ENCODE peak calls at places on chromosomes 2 and 18, in six cellular contexts. One of them, this sample, is unnamed.

GRCh38 chr2:150182564-150183249 is 304.8 kb downstream of the RND3 start:
- DNase-seq in AG10803: no peak
- DNase-seq in endothelial cell: no peak
- DNase-seq in OCI-LY7: no peak
- DNase-seq in nephron progenitor cell: no peak
- DNase-seq in HCT116: no peak
- DNase-seq in this sample: no peak

GRCh38 chr2:75007819-75008218 is 49.4 kb downstream of the POLE4 start:
- DNase-seq in AG10803: no peak
- DNase-seq in OCI-LY7: no peak
- DNase-seq in HCT116: no peak
- DNase-seq in endothelial cell: no peak
- DNase-seq in nephron progenitor cell: no peak
- DNase-seq in this sample: peak

GRCh38 chr2:35787302-35788031 is 568.1 kb upstream of the CRIM1 start:
- DNase-seq in nephron progenitor cell: no peak
- DNase-seq in AG10803: no peak
- DNase-seq in endothelial cell: no peak
- DNase-seq in HCT116: no peak
- DNase-seq in OCI-LY7: peak
- DNase-seq in this sample: no peak

GRCh38 chr2:200765139-200765951 is 46.4 kb upstream of the BZW1 start:
- DNase-seq in endothelial cell: no peak
- DNase-seq in HCT116: peak
- DNase-seq in AG10803: peak
- DNase-seq in OCI-LY7: no peak
- DNase-seq in nephron progenitor cell: no peak
- DNase-seq in this sample: peak

GRCh38 chr2:206657087-206657486 is 14.8 kb downstream of the FAM237A start:
- DNase-seq in HCT116: no peak
- DNase-seq in OCI-LY7: no peak
- DNase-seq in AG10803: no peak
- DNase-seq in nephron progenitor cell: no peak
- DNase-seq in endothelial cell: no peak
- DNase-seq in this sample: no peak

GRCh38 chr2:239326831-239327535 is 73.8 kb downstream of the HDAC4 start:
- DNase-seq in HCT116: no peak
- DNase-seq in AG10803: no peak
- DNase-seq in nephron progenitor cell: no peak
- DNase-seq in endothelial cell: no peak
- DNase-seq in OCI-LY7: no peak
- DNase-seq in this sample: no peak

GRCh38 chr2:136137982-136138381 is 20.0 kb upstream of the CXCR4 start:
- DNase-seq in nephron progenitor cell: no peak
- DNase-seq in HCT116: no peak
- DNase-seq in AG10803: no peak
- DNase-seq in OCI-LY7: no peak
- DNase-seq in endothelial cell: no peak
- DNase-seq in this sample: no peak

GRCh38 chr2:183219853-183220252 is 95.6 kb downstream of the NUP35 start:
- DNase-seq in nephron progenitor cell: no peak
- DNase-seq in HCT116: no peak
- DNase-seq in OCI-LY7: no peak
- DNase-seq in AG10803: no peak
- DNase-seq in endothelial cell: no peak
- DNase-seq in this sample: no peak

GRCh38 chr2:191311627-191312026 is 66.4 kb downstream of the MYO1B start:
- DNase-seq in AG10803: peak
- DNase-seq in HCT116: peak
- DNase-seq in OCI-LY7: no peak
- DNase-seq in endothelial cell: no peak
- DNase-seq in nephron progenitor cell: no peak
- DNase-seq in this sample: no peak

GRCh38 chr2:149984311-149984710 is 396.7 kb upstream of the MMADHC start:
- DNase-seq in OCI-LY7: no peak
- DNase-seq in endothelial cell: no peak
- DNase-seq in nephron progenitor cell: no peak
- DNase-seq in AG10803: no peak
- DNase-seq in HCT116: no peak
- DNase-seq in this sample: no peak

GRCh38 chr2:72933207-72933606 is 15.9 kb downstream of the EMX1 start:
- DNase-seq in endothelial cell: no peak
- DNase-seq in nephron progenitor cell: no peak
- DNase-seq in OCI-LY7: no peak
- DNase-seq in HCT116: no peak
- DNase-seq in AG10803: no peak
- DNase-seq in this sample: no peak

GRCh38 chr2:72933646-72934151 is 16.4 kb downstream of the EMX1 start:
- DNase-seq in nephron progenitor cell: no peak
- DNase-seq in endothelial cell: no peak
- DNase-seq in OCI-LY7: no peak
- DNase-seq in HCT116: no peak
- DNase-seq in AG10803: no peak
- DNase-seq in this sample: no peak

GRCh38 chr2:72935611-72935957 is 18.3 kb downstream of the EMX1 start:
- DNase-seq in endothelial cell: no peak
- DNase-seq in HCT116: no peak
- DNase-seq in OCI-LY7: no peak
- DNase-seq in nephron progenitor cell: no peak
- DNase-seq in AG10803: no peak
- DNase-seq in this sample: no peak

GRCh38 chr2:72936669-72937355 is 19.5 kb downstream of the EMX1 start:
- DNase-seq in nephron progenitor cell: no peak
- DNase-seq in HCT116: no peak
- DNase-seq in AG10803: no peak
- DNase-seq in endothelial cell: no peak
- DNase-seq in OCI-LY7: no peak
- DNase-seq in this sample: no peak

GRCh38 chr2:72934683-72935610 is 17.6 kb downstream of the EMX1 start:
- DNase-seq in nephron progenitor cell: no peak
- DNase-seq in OCI-LY7: peak
- DNase-seq in HCT116: peak
- DNase-seq in endothelial cell: no peak
- DNase-seq in AG10803: no peak
- DNase-seq in this sample: peak
- TF ChIP-seq CTCF in nephron progenitor cell: no peak
- TF ChIP-seq CTCF in OCI-LY7: peak
- TF ChIP-seq CTCF in HCT116: peak
- TF ChIP-seq CTCF in endothelial cell: peak
- TF ChIP-seq CTCF in AG10803: peak
- TF ChIP-seq CTCF in this sample: peak

DNA sequence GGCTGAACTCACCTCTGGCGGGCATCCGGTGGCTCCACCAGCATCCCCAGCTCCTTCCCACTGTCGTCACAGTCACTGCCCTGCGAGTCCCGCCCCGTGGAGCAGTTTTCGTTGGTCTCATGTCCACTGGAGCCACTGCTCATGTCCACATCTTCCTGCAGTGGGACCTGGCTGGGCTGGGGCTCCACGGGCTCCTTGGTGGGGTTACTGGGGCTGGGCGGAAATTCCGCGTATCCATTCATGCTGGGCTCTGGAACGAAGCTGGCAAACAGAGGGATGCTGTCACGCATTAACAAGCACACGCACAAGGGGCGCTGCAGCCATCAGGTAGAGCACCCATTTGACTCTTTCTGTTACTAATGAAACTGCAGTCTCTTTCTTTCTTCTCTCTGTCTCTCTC is 10.7 kb downstream of the PER2 start:
- DNase-seq in endothelial cell: no peak
- DNase-seq in HCT116: no peak
- DNase-seq in nephron progenitor cell: peak
- DNase-seq in OCI-LY7: no peak
- DNase-seq in AG10803: no peak
- DNase-seq in this sample: no peak
- TF ChIP-seq CTCF in endothelial cell: no peak
- TF ChIP-seq CTCF in HCT116: no peak
- TF ChIP-seq CTCF in nephron progenitor cell: peak
- TF ChIP-seq CTCF in OCI-LY7: no peak
- TF ChIP-seq CTCF in AG10803: no peak
- TF ChIP-seq CTCF in this sample: peak

DNA sequence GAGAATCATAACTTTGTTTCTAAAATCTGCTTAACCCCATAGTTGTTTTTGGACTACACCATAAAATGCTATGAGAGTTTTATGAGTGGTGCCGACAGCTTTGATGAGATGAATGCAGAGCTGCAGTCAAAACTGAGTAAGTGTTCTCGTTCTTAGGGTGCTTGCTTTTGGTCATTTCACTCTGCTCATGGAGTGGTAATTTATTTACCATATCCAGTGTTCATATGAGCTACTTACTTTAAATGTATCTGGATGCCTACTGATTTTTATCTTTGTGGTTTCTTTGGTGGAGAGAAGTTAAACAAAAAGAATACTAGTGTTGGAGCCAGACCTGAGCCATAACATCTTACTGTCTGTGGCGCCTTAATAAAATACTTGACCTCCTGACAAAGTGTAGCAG is 16.4 kb downstream of the NDC80 start:
- DNase-seq in nephron progenitor cell: no peak
- DNase-seq in OCI-LY7: no peak
- DNase-seq in endothelial cell: no peak
- DNase-seq in HCT116: no peak
- DNase-seq in AG10803: no peak
- DNase-seq in this sample: no peak
- TF ChIP-seq CTCF in nephron progenitor cell: no peak
- TF ChIP-seq CTCF in OCI-LY7: no peak
- TF ChIP-seq CTCF in endothelial cell: no peak
- TF ChIP-seq CTCF in HCT116: no peak
- TF ChIP-seq CTCF in AG10803: no peak
- TF ChIP-seq CTCF in this sample: no peak

DNA sequence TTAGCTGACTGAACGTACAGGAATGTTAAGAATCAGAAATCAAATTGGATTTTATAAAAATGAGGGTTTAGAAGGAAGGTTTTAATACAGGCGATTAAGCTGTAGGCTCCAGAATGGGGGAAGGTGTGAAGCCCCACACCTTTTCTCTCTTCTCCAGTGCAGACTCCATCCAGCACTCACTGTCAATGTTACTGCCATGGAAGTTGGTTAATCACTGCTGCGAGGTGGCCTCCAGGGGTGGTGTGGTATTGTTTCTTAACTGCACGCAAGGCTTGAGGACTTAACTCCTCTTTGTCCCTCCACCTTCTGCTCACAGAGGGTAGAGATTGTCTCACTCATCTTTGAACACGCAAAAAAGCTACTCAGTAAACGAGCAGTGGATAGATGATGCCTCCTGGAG is 26.9 kb upstream of the YWHAQ start:
- DNase-seq in endothelial cell: no peak
- DNase-seq in OCI-LY7: no peak
- DNase-seq in HCT116: no peak
- DNase-seq in AG10803: no peak
- DNase-seq in nephron progenitor cell: no peak
- DNase-seq in this sample: no peak
- TF ChIP-seq CTCF in endothelial cell: no peak
- TF ChIP-seq CTCF in OCI-LY7: peak
- TF ChIP-seq CTCF in HCT116: no peak
- TF ChIP-seq CTCF in AG10803: peak
- TF ChIP-seq CTCF in nephron progenitor cell: no peak
- TF ChIP-seq CTCF in this sample: no peak

DNA sequence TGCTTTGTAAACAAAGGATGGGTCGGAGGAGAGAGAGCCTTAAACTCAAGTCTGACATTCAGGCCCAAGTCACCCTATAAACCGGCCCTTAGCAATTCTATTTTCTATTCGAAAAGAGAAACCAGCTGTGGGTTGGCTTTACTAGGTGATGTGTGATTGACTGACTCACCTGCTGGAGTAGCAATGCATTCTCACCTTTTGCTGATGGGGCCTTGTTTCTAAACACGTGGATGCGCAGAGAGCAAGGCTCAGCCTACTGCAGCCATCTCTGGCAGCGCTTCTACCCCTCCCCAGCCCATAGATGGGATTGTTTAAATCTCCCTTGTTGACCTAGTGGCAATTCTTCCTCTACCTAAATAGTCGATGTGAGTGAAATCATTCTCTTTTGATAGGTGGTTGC is 138.5 kb downstream of the MEIS1 start:
- DNase-seq in AG10803: no peak
- DNase-seq in OCI-LY7: no peak
- DNase-seq in HCT116: no peak
- DNase-seq in endothelial cell: no peak
- DNase-seq in nephron progenitor cell: no peak
- DNase-seq in this sample: no peak
- TF ChIP-seq CTCF in AG10803: no peak
- TF ChIP-seq CTCF in OCI-LY7: no peak
- TF ChIP-seq CTCF in HCT116: no peak
- TF ChIP-seq CTCF in endothelial cell: no peak
- TF ChIP-seq CTCF in nephron progenitor cell: no peak
- TF ChIP-seq CTCF in this sample: no peak

GRCh38 chr2:38922902-38923301 is 33.2 kb downstream of the ARHGEF33 start:
- DNase-seq in OCI-LY7: no peak
- DNase-seq in AG10803: no peak
- DNase-seq in endothelial cell: no peak
- DNase-seq in nephron progenitor cell: no peak
- DNase-seq in HCT116: no peak
- DNase-seq in this sample: no peak

GRCh38 chr2:38930600-38930999 is 40.9 kb downstream of the ARHGEF33 start:
- DNase-seq in OCI-LY7: no peak
- DNase-seq in nephron progenitor cell: no peak
- DNase-seq in AG10803: no peak
- DNase-seq in HCT116: no peak
- DNase-seq in endothelial cell: no peak
- DNase-seq in this sample: no peak

GRCh38 chr2:38922389-38922788 is 32.7 kb downstream of the ARHGEF33 start:
- DNase-seq in HCT116: no peak
- DNase-seq in nephron progenitor cell: no peak
- DNase-seq in AG10803: no peak
- DNase-seq in endothelial cell: no peak
- DNase-seq in OCI-LY7: no peak
- DNase-seq in this sample: no peak

GRCh38 chr2:38925982-38926381 is 36.3 kb downstream of the ARHGEF33 start:
- DNase-seq in OCI-LY7: no peak
- DNase-seq in HCT116: no peak
- DNase-seq in endothelial cell: peak
- DNase-seq in AG10803: no peak
- DNase-seq in nephron progenitor cell: peak
- DNase-seq in this sample: no peak
- TF ChIP-seq CTCF in OCI-LY7: no peak
- TF ChIP-seq CTCF in HCT116: no peak
- TF ChIP-seq CTCF in endothelial cell: no peak
- TF ChIP-seq CTCF in AG10803: no peak
- TF ChIP-seq CTCF in nephron progenitor cell: no peak
- TF ChIP-seq CTCF in this sample: no peak